ENCODE peak calls at places on chromosomes 11 and 22, in five cellular contexts. M, L, O, Y and J are unnamed samples.

GRCh38 chr11:75279273-75279672 is 38.7 kb downstream of the TPBGL start:
- DNase-seq in M (no peak), L (no peak), O (no peak), Y (no peak), J (no peak)

GRCh38 chr11:123054301-123055065 is 7.5 kb downstream of the HSPA8 start:
- DNase-seq in M (peak; percentile 24), L (no peak), O (peak; percentile 76), Y (peak; percentile 30), J (no peak)

GRCh38 chr11:117832511-117832910 is 8.0 kb upstream of the FXYD2 start:
- DNase-seq in M (no peak), L (no peak), O (peak; percentile 38), Y (no peak), J (no peak)

GRCh38 chr11:105229758-105230157 is 90.2 kb upstream of the CARD18 start:
- DNase-seq in M (no peak), L (no peak), O (no peak), Y (no peak), J (no peak)

GRCh38 chr22:35313311-35314121 is 13.8 kb downstream of the TOM1 start:
- DNase-seq in M (no peak), L (no peak), O (no peak), Y (peak; percentile 80), J (no peak)

GRCh38 chr11:126824035-126824607 is 176.4 kb downstream of the KIRREL3 start:
- DNase-seq in M (no peak), L (no peak), O (no peak), Y (no peak), J (no peak)

GRCh38 chr11:126978911-126979310 is 21.7 kb downstream of the KIRREL3 start:
- DNase-seq in M (no peak), L (no peak), O (no peak), Y (no peak), J (no peak)

GRCh38 chr11:61516191-61516590 is 7.6 kb downstream of the LRRC10B start:
- DNase-seq in M (no peak), L (no peak), O (no peak), Y (no peak), J (no peak)

GRCh38 chr11:96001037-96001436 is 77.1 kb upstream of the MTMR2 start:
- DNase-seq in M (no peak), L (no peak), O (no peak), Y (peak; percentile 83), J (no peak)

GRCh38 chr11:109133159-109133558 is 288.8 kb upstream of the C11orf87 start:
- DNase-seq in M (no peak), L (no peak), O (no peak), Y (no peak), J (no peak)

GRCh38 chr11:113114452-113115027 is 153.3 kb downstream of the NCAM1 start:
- DNase-seq in M (no peak), L (no peak), O (no peak), Y (peak; percentile 24), J (no peak)

GRCh38 chr11:57641011-57641410 is 8.7 kb downstream of the YPEL4 start:
- DNase-seq in M (no peak), L (no peak), O (no peak), Y (no peak), J (no peak)

GRCh38 chr11:75664366-75664765 is 4.5 kb downstream of the MAP6 start:
- DNase-seq in M (no peak), L (no peak), O (no peak), Y (no peak), J (no peak)

GRCh38 chr11:116730568-116730967 is 42.2 kb downstream of the BUD13 start:
- DNase-seq in M (no peak), L (no peak), O (no peak), Y (no peak), J (no peak)

GRCh38 chr22:48494968-48495750 is 1332.5 kb downstream of the BRD1 start:
- DNase-seq in M (no peak), L (no peak), O (no peak), Y (no peak), J (no peak)

GRCh38 chr11:135073444-135073843 is 661.4 kb upstream of the B3GAT1 start:
- DNase-seq in M (no peak), L (no peak), O (no peak), Y (no peak), J (no peak)

GRCh38 chr11:94025695-94026394 is 4.7 kb downstream of the HEPHL1 start:
- DNase-seq in M (no peak), L (no peak), O (no peak), Y (no peak), J (no peak)

GRCh38 chr22:40116496-40117200 is 61.1 kb upstream of the TNRC6B start:
- DNase-seq in M (no peak), L (no peak), O (no peak), Y (no peak), J (peak; percentile 71)

GRCh38 chr11:102583437-102583836 is 41.7 kb downstream of the MMP20 start:
- DNase-seq in M (no peak), L (no peak), O (no peak), Y (no peak), J (no peak)

GRCh38 chr11:13761712-13762111 is 93.2 kb downstream of the FAR1 start:
- DNase-seq in M (no peak), L (no peak), O (no peak), Y (no peak), J (no peak)